ENCODE peak calls at places on chromosome 18, in nine cellular contexts. Z is spleen, R is GM12891, H is stomach, W is transverse colon, B is NB4, E is A549, M is IMR-90, N is lower leg skin. P is an unnamed sample.

GRCh38 chr18:42413870-42414269 is 458.8 kb downstream of the PIK3C3 start:
- DNase-seq in Z (no peak), R (no peak), H (no peak), W (no peak), B (no peak), E (peak; percentile 0), M (no peak), N (no peak), P (no peak)

GRCh38 chr18:8771930-8772329 is 66.6 kb downstream of the MTCL1 start:
- DNase-seq in Z (no peak), R (no peak), H (peak; percentile 51), W (peak; percentile 36), B (no peak), E (no peak), M (no peak), N (peak; percentile 29), P (no peak)

GRCh38 chr18:43785145-43785544 is 507.9 kb upstream of the SYT4 start:
- DNase-seq in Z (no peak), R (no peak), H (no peak), W (no peak), B (no peak), E (no peak), M (no peak), N (no peak), P (no peak)

GRCh38 chr18:13141209-13141608 is 77.4 kb upstream of the LDLRAD4 start:
- DNase-seq in Z (no peak), R (no peak), H (no peak), W (no peak), B (peak; percentile 20), E (no peak), M (no peak), N (no peak), P (no peak)

GRCh38 chr18:8341481-8342230 is 267.6 kb upstream of the RAB12 start:
- DNase-seq in Z (no peak), R (no peak), H (peak; percentile 60), W (no peak), B (no peak), E (peak; percentile 97), M (peak; percentile 75), N (no peak), P (no peak)

GRCh38 chr18:45566025-45566740 is 49.1 kb upstream of the SLC14A2 start:
- DNase-seq in Z (no peak), R (no peak), H (no peak), W (no peak), B (no peak), E (no peak), M (peak; percentile 87), N (peak; percentile 52), P (no peak)

GRCh38 chr18:78128004-78128403 is 851.6 kb upstream of the SALL3 start:
- DNase-seq in Z (no peak), R (no peak), H (no peak), W (no peak), B (no peak), E (no peak), M (no peak), N (no peak), P (no peak)

GRCh38 chr18:13222371-13223281 is 4.1 kb downstream of the LDLRAD4 start:
- DNase-seq in Z (no peak), R (no peak), H (peak; percentile 77), W (peak; percentile 80), B (no peak), E (no peak), M (peak; percentile 37), N (peak; percentile 66), P (no peak)

GRCh38 chr18:49565101-49565500 is 3.2 kb downstream of the LIPG start:
- DNase-seq in Z (no peak), R (no peak), H (no peak), W (no peak), B (no peak), E (no peak), M (no peak), N (no peak), P (no peak)

GRCh38 chr18:75256376-75256775 is 45.8 kb downstream of the TSHZ1 start:
- DNase-seq in Z (no peak), R (no peak), H (no peak), W (no peak), B (no peak), E (no peak), M (peak; percentile 45), N (no peak), P (no peak)

GRCh38 chr18:37481058-37481457 is 84.5 kb downstream of the CELF4 start:
- DNase-seq in Z (no peak), R (no peak), H (no peak), W (no peak), B (no peak), E (no peak), M (no peak), N (no peak), P (no peak)

GRCh38 chr18:6850396-6850795 is 120.9 kb downstream of the ARHGAP28 start:
- DNase-seq in Z (no peak), R (no peak), H (no peak), W (no peak), B (no peak), E (no peak), M (no peak), N (no peak), P (no peak)
- TF ChIP-seq POLR2A in Z (no peak), R (no peak), H (no peak), W (no peak), B (no peak), E (no peak), M (no peak), N (no peak), P (no peak)

GRCh38 chr18:3246636-3247242 is 862 bp upstream of the MYL12A start:
- DNase-seq in Z (peak; percentile 80), R (no peak), H (no peak), W (peak; percentile 38), B (no peak), E (no peak), M (no peak), N (peak; percentile 60), P (peak; percentile 95)
- TF ChIP-seq POLR2A in Z (no peak), R (no peak), H (no peak), W (no peak), B (no peak), E (no peak), M (no peak), N (no peak), P (peak; percentile 62)

DNA sequence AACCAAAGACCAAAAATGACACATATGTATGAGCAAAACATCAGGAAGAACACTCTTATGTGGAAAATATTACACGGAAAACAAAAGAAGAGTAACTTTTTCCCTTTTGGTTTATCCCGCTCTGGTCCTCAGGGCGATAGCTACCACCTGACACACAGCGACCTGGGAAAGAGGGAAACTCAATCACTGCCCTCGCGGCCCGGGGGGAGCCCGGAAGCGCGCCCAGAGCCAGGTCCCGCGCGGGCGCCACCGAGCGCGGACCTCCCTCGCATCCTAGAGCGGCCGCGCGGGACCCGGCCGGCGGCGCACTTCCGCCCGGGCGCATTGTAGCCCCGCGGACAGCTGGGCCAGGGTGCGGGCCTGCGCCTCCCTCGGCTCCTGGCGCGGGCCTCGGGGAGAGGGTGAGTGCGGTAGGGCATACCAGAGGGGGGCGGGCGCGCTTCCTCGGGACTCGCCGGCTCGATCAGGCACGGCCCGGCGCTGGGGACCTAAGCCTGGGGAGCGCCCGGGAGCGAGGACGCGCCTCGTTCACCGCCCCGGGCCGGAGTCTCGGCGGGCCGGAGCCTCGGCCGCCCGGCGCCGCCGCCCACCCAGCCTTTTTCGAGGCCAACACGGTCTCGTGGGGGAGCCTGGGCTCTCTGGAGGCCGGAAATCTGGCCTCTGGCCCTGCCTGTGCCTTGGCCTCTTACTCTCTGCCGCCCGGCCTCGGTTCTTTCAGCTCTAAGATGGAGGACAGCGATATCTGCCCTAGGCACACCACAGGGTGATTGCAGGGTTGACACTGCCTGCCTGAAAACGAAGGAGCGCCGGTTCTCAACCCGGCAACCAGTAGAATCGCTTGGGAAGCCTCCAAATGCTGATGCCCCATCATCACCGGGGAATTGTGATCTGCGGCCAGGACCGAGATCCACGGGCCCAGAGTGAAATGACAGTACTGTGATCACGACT is at the start of gene ELAC1:
- DNase-seq in Z (peak; percentile 95), R (peak; percentile 78), H (peak; percentile 83), W (peak; percentile 81), B (peak; percentile 86), E (peak; percentile 82), M (peak; percentile 76), N (peak; percentile 52), P (peak; percentile 94)
- TF ChIP-seq POLR2A in Z (peak; percentile 22), R (peak; percentile 87), H (no peak), W (peak; percentile 86), B (peak; percentile 79), E (peak; percentile 77), M (peak; percentile 92), N (no peak), P (peak; percentile 91)

GRCh38 chr18:47287911-47288635 is 36.6 kb upstream of the SKOR2 start:
- DNase-seq in Z (no peak), R (no peak), H (no peak), W (no peak), B (no peak), E (no peak), M (no peak), N (no peak), P (no peak)
- TF ChIP-seq POLR2A in Z (no peak), R (no peak), H (no peak), W (no peak), B (no peak), E (no peak), M (no peak), N (no peak), P (no peak)